ENCODE peak calls at places on chromosomes 7 and 10, in four cellular contexts. O is NCI-H1092 treated with DMSO at 0.1 percent for 48 hours; A is CD14-positive monocyte; T is activated CD4-positive, alpha-beta T cell treated with anti-CD3 and anti-CD28 coated beads, Interleukin-2, amount 10 ng/mL, durations not matched to agents 7 days and 5 days. V is an unnamed sample.

GRCh38 chr10:113071446-113071845 is 121.4 kb downstream of the TCF7L2 start:
- DNase-seq in O (no peak), A (no peak), T (no peak), V (no peak)

GRCh38 chr7:43439631-43440401 is 143.1 kb upstream of the STK17A start:
- DNase-seq in O (peak), A (peak), T (peak), V (no peak)

GRCh38 chr7:52260046-52260665 is 775.3 kb upstream of the POM121L12 start:
- DNase-seq in O (no peak), A (no peak), T (no peak), V (no peak)

GRCh38 chr7:154902600-154903082 is 100.3 kb downstream of the PAXIP1 start:
- DNase-seq in O (no peak), A (no peak), T (no peak), V (no peak)

GRCh38 chr10:21099291-21099800 is 202.2 kb upstream of the NEBL start:
- DNase-seq in O (no peak), A (no peak), T (no peak), V (no peak)

GRCh38 chr7:100632951-100633717 is 8.2 kb downstream of the TFR2 start:
- DNase-seq in O (peak), A (peak), T (peak), V (no peak)

GRCh38 chr10:49328401-49329185 is 29.6 kb downstream of the C10orf71 start:
- DNase-seq in O (peak), A (no peak), T (no peak), V (no peak)

GRCh38 chr7:69906309-69906995 is 308.2 kb downstream of the AUTS2 start:
- DNase-seq in O (no peak), A (no peak), T (no peak), V (no peak)

GRCh38 chr7:75928600-75928939 is 13.6 kb downstream of the POR start:
- DNase-seq in O (no peak), A (no peak), T (peak), V (no peak)

GRCh38 chr10:110137142-110137545 is 70.3 kb upstream of the MXI1 start:
- DNase-seq in O (peak), A (no peak), T (no peak), V (peak)

GRCh38 chr7:12199363-12199762 is 11.7 kb upstream of the TMEM106B start:
- DNase-seq in O (no peak), A (no peak), T (no peak), V (no peak)

GRCh38 chr10:37125191-37125732 is at the start of gene ANKRD30A:
- DNase-seq in O (no peak), A (no peak), T (no peak), V (no peak)

V was measured in NCI-H2029.